ENCODE peak calls at places on chromosomes 16 and 17, in four cellular contexts. One of them, this sample, is unnamed.

GRCh38 chr16:1974157-1975070 is 2.6 kb downstream of the TBL3 start:
- DNase-seq in HepG2: no peak
- DNase-seq in K562: no peak
- DNase-seq in GM12878: no peak
- DNase-seq in this sample: no peak

GRCh38 chr16:66103245-66103644 is 263.2 kb upstream of the CDH5 start:
- DNase-seq in GM12878: no peak
- DNase-seq in K562: no peak
- DNase-seq in HepG2: peak
- DNase-seq in this sample: no peak

GRCh38 chr17:80261159-80261894 is 675 bp downstream of the RNF213 start:
- DNase-seq in HepG2: peak
- DNase-seq in K562: peak
- DNase-seq in GM12878: no peak
- DNase-seq in this sample: peak

GRCh38 chr17:75398279-75398678 is 7.2 kb downstream of the GRB2 start:
- DNase-seq in K562: no peak
- DNase-seq in HepG2: no peak
- DNase-seq in GM12878: no peak
- DNase-seq in this sample: no peak

GRCh38 chr17:77127735-77128361 is 12.9 kb upstream of the SEC14L1 start:
- DNase-seq in HepG2: no peak
- DNase-seq in GM12878: no peak
- DNase-seq in K562: no peak
- DNase-seq in this sample: no peak

GRCh38 chr17:44804301-44805061 is 25.6 kb downstream of the GJC1 start:
- DNase-seq in K562: no peak
- DNase-seq in GM12878: no peak
- DNase-seq in HepG2: no peak
- DNase-seq in this sample: no peak

GRCh38 chr16:53291757-53292392 is 142.4 kb upstream of the RBL2 start:
- DNase-seq in GM12878: no peak
- DNase-seq in HepG2: no peak
- DNase-seq in K562: no peak
- DNase-seq in this sample: no peak

GRCh38 chr16:1772908-1773702 is at the start of gene MRPS34:
- DNase-seq in GM12878: peak
- DNase-seq in K562: peak
- DNase-seq in HepG2: peak
- DNase-seq in this sample: peak

GRCh38 chr16:7137560-7138330 is 194.9 kb upstream of the RBFOX1 start:
- DNase-seq in HepG2: peak
- DNase-seq in GM12878: no peak
- DNase-seq in K562: no peak
- DNase-seq in this sample: no peak

GRCh38 chr17:61076649-61077048 is 323.0 kb upstream of the TBX2 start:
- DNase-seq in GM12878: no peak
- DNase-seq in K562: no peak
- DNase-seq in HepG2: peak
- DNase-seq in this sample: peak

GRCh38 chr17:79795795-79796569 is 895 bp downstream of the CBX8 start:
- DNase-seq in HepG2: no peak
- DNase-seq in GM12878: no peak
- DNase-seq in K562: no peak
- DNase-seq in this sample: peak

GRCh38 chr17:53387745-53388144 is 435.0 kb upstream of the KIF2B start:
- DNase-seq in GM12878: no peak
- DNase-seq in K562: no peak
- DNase-seq in HepG2: no peak
- DNase-seq in this sample: no peak

GRCh38 chr16:4317471-4318170 is 1.8 kb downstream of the GLIS2 start:
- DNase-seq in GM12878: no peak
- DNase-seq in HepG2: no peak
- DNase-seq in K562: no peak
- DNase-seq in this sample: no peak

GRCh38 chr16:56451753-56452689 is 667 bp downstream of the OGFOD1 start:
- DNase-seq in GM12878: no peak
- DNase-seq in HepG2: peak
- DNase-seq in K562: peak
- DNase-seq in this sample: peak

GRCh38 chr16:10868562-10869469 is 8.2 kb upstream of the CIITA start:
- DNase-seq in HepG2: no peak
- DNase-seq in K562: no peak
- DNase-seq in GM12878: no peak
- DNase-seq in this sample: no peak
- TF ChIP-seq RAD21 in HepG2: no peak
- TF ChIP-seq RAD21 in K562: no peak
- TF ChIP-seq RAD21 in GM12878: no peak
- TF ChIP-seq RAD21 in this sample: no peak

DNA sequence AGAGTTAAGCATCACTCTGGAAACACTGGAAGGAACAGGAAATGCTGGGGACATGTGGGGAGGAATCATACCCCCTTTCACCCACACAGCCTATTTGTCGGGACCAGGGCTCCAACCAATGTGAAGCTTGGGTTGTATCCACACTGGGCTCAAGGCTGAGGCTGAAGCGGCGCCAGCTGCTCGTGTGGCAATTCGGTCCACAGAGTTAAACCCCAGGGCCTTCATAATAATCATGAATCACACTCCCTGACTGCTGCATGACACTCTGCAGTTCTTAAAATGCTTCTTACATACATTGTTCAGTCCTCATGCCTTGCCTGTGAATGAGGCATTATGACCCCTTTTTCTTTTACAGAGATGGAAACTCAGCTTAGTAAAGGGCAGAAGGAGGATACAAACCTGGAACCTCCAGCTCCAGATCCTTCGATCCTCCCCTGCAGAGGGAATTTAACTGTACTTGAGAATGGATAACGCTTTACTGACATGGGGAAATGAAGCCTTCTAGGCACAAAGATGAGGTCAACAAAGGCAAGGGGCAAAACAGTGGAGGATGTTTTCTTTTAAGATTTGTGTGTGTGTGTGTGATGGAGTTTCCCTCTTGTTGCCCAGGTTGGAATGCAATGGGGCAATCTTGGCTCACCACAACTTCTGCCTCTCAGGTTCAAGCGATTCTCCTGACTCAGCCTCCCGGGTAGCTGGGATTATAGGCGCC is 72.7 kb downstream of the SOX9 start:
- DNase-seq in GM12878: no peak
- DNase-seq in HepG2: no peak
- DNase-seq in K562: no peak
- DNase-seq in this sample: no peak
- TF ChIP-seq NFIC in GM12878: no peak
- TF ChIP-seq NFIC in HepG2: no peak
- TF ChIP-seq NFIC in K562: no peak
- TF ChIP-seq NFIC in this sample: no peak

GRCh38 chr17:63431618-63431938 is 14.5 kb downstream of the CYB561 start:
- DNase-seq in GM12878: no peak
- DNase-seq in HepG2: no peak
- DNase-seq in K562: no peak
- DNase-seq in this sample: no peak

GRCh38 chr17:63435681-63436522 is 10.2 kb downstream of the CYB561 start:
- DNase-seq in K562: no peak
- DNase-seq in HepG2: no peak
- DNase-seq in GM12878: no peak
- DNase-seq in this sample: peak

GRCh38 chr17:63431939-63432804 is 13.9 kb downstream of the CYB561 start:
- DNase-seq in GM12878: no peak
- DNase-seq in HepG2: peak
- DNase-seq in K562: peak
- DNase-seq in this sample: peak

GRCh38 chr17:63434951-63435571 is 11.0 kb downstream of the CYB561 start:
- DNase-seq in GM12878: no peak
- DNase-seq in K562: no peak
- DNase-seq in HepG2: no peak
- DNase-seq in this sample: peak

DNA sequence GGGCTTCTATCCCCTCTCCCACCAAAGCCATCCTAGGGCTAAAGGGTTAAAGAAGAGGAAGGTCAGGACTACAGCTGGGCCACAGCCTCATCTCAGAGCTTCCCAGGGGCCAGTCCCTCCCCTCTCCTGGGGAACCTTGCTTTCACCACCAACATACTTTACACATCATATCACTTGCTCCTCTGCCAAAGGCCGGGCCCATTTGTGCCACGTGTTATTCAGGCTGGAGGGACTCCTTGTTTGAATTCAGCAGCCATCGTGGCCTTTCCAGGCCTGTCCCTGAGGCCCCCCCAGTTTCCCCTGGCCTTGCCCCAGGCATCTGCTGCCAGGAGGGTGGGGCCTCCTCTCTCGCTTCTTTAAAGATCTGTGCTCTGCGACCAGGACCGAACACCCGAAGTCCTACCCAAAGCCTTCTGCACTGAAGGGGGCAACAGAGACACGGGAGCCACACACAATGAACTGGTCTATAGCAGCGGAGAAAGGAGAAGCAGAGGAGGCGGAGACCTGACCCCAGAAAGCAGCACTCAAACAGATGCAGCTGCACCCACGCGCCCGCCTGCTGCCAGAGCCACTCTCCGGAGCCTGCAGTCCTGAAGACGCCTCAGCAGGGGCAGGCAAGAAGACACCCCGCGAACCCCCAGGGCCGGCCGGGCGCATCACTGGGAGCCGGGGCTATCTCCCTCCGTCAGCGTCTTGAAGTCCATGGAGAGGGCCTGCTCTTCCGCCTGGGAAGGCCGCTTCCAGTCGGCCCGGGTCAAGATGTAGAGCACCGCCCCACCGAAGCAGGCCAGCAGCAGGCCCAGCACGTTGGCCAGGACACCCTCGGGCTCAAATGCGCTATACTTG is 12.1 kb downstream of the CYB561 start:
- DNase-seq in HepG2: no peak
- DNase-seq in K562: no peak
- DNase-seq in GM12878: no peak
- DNase-seq in this sample: peak
- TF ChIP-seq RAD21 in HepG2: no peak
- TF ChIP-seq RAD21 in K562: no peak
- TF ChIP-seq RAD21 in GM12878: no peak
- TF ChIP-seq RAD21 in this sample: no peak

DNA sequence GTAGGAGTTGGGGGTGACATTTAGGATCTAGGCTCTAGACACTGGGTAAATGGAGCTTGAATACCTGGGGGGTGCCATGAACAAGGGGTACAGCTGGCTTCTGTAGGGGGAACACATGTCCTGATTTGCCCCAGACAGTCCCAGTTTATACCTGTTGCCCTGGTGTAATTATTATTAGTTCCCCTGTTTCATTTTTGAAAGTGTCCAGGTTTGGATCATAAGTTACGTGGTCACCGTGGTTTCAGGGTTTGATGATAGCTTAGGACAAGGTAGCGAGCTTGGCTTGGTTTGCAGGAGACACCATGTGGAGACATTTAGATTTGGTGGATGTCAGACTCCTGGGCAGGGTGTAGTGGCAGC is 5.5 kb downstream of the MLLT6 start:
- DNase-seq in GM12878: no peak
- DNase-seq in HepG2: no peak
- DNase-seq in K562: no peak
- DNase-seq in this sample: no peak
- TF ChIP-seq NFIC in GM12878: no peak
- TF ChIP-seq NFIC in HepG2: no peak
- TF ChIP-seq NFIC in K562: no peak
- TF ChIP-seq NFIC in this sample: no peak